ENCODE peak calls at places on chromosomes 7 and 10, in six cellular contexts. V is stimulated activated CD8-positive, alpha-beta memory T cell treated with anti-CD3 and anti-CD28 coated beads, Interleukin-12 subunit alpha, Interleukin-12 subunit beta, amount 100 ng/mL, for 1 hour; E is caudate nucleus; Z is epithelial cell of esophagus; K is activated CD8-positive, alpha-beta memory T cell treated with anti-CD3 and anti-CD28 coated beads, Interleukin-2, amount 50 U/mL, for 4 hours; I is mucosa of gallbladder. H is an unnamed sample.
A peak's percentile ranks its signal among the peaks of the same experiment; 100 is the strongest.

GRCh38 chr10:17872191-17873091 is 63.3 kb downstream of the MRC1 start:
- DNase-seq in V (no peak), E (no peak), Z (peak; percentile 50), K (no peak), I (no peak), H (peak; percentile 64)

GRCh38 chr10:95337761-95338160 is 47.0 kb upstream of the PDLIM1 start:
- DNase-seq in V (no peak), E (no peak), Z (no peak), K (no peak), I (no peak), H (no peak)

GRCh38 chr10:132973903-132974241 is 31.5 kb upstream of the CFAP46 start:
- DNase-seq in V (no peak), E (no peak), Z (no peak), K (no peak), I (no peak), H (no peak)

GRCh38 chr10:125284875-125285597 is 124.7 kb upstream of the CTBP2 start:
- DNase-seq in V (no peak), E (no peak), Z (peak; percentile 28), K (no peak), I (no peak), H (no peak)

GRCh38 chr10:78664929-78665525 is 403.7 kb upstream of the ZMIZ1 start:
- DNase-seq in V (no peak), E (no peak), Z (peak; percentile 50), K (no peak), I (no peak), H (peak; percentile 67)

GRCh38 chr10:102139281-102140110 is 6.7 kb downstream of the PPRC1 start:
- DNase-seq in V (no peak), E (no peak), Z (no peak), K (no peak), I (no peak), H (no peak)

GRCh38 chr10:1419796-1420429 is 317.4 kb downstream of the ADARB2 start:
- DNase-seq in V (no peak), E (no peak), Z (no peak), K (no peak), I (no peak), H (no peak)

GRCh38 chr7:40647719-40648118 is 512.9 kb downstream of the SUGCT start:
- DNase-seq in V (no peak), E (no peak), Z (no peak), K (no peak), I (no peak), H (no peak)

GRCh38 chr10:33706191-33706590 is 371.7 kb upstream of the NRP1 start:
- DNase-seq in V (no peak), E (no peak), Z (peak; percentile 95), K (no peak), I (no peak), H (no peak)

GRCh38 chr10:77832243-77832642 is 94.3 kb downstream of the DLG5 start:
- DNase-seq in V (no peak), E (no peak), Z (peak; percentile 62), K (peak; percentile 25), I (no peak), H (no peak)

GRCh38 chr7:116653646-116654045 is 18.4 kb upstream of the MET start:
- DNase-seq in V (no peak), E (no peak), Z (peak; percentile 89), K (no peak), I (no peak), H (no peak)

GRCh38 chr10:58435297-58435696 is 50.1 kb downstream of the TFAM start:
- DNase-seq in V (no peak), E (no peak), Z (peak; percentile 95), K (peak; percentile 17), I (no peak), H (peak; percentile 72)

GRCh38 chr10:110764793-110765512 is 106.8 kb upstream of the PDCD4 start:
- DNase-seq in V (no peak), E (no peak), Z (no peak), K (no peak), I (no peak), H (no peak)

GRCh38 chr10:3173173-3173878 is 744 bp upstream of the PITRM1 start:
- DNase-seq in V (no peak), E (no peak), Z (peak; percentile 98), K (no peak), I (no peak), H (no peak)

GRCh38 chr10:126950401-126951105 is 45.3 kb downstream of the DOCK1 start:
- DNase-seq in V (no peak), E (no peak), Z (no peak), K (no peak), I (no peak), H (no peak)

GRCh38 chr7:147171013-147171391 is 1054.4 kb downstream of the CNTNAP2 start:
- DNase-seq in V (no peak), E (no peak), Z (no peak), K (no peak), I (no peak), H (peak; percentile 44)

GRCh38 chr7:129258649-129259389 is 34.0 kb downstream of the AHCYL2 start:
- DNase-seq in V (no peak), E (no peak), Z (peak; percentile 20), K (no peak), I (no peak), H (peak; percentile 68)

GRCh38 chr10:118551535-118552100 is 43.8 kb downstream of the PRLHR start:
- DNase-seq in V (no peak), E (no peak), Z (no peak), K (no peak), I (no peak), H (no peak)

GRCh38 chr10:110873951-110874350 is 2.2 kb downstream of the PDCD4 start:
- DNase-seq in V (no peak), E (no peak), Z (no peak), K (no peak), I (no peak), H (no peak)

GRCh38 chr7:115822801-115823200 is 207.8 kb downstream of the TFEC start:
- DNase-seq in V (no peak), E (no peak), Z (no peak), K (no peak), I (no peak), H (no peak)

GRCh38 chr7:44541876-44542610 is 913 bp upstream of the NPC1L1 start:
- DNase-seq in V (no peak), E (no peak), Z (no peak), K (no peak), I (no peak), H (no peak)

GRCh38 chr10:11520892-11521291 is 90.6 kb downstream of the USP6NL start:
- DNase-seq in V (no peak), E (no peak), Z (no peak), K (no peak), I (no peak), H (no peak)

GRCh38 chr7:102125127-102125561 is 161.5 kb upstream of the SH2B2 start:
- DNase-seq in V (no peak), E (no peak), Z (peak; percentile 58), K (no peak), I (peak; percentile 15), H (peak; percentile 93)

GRCh38 chr10:31604646-31605170 is 285.7 kb downstream of the ZEB1 start:
- DNase-seq in V (no peak), E (peak; percentile 69), Z (no peak), K (no peak), I (peak; percentile 7), H (no peak)

H was measured in endodermal cell.